ENCODE peak calls at places on chromosomes 7 and 10, in five cellular contexts. Y is tibial nerve, K is transverse colon, G is suprapubic skin, U is esophagus muscularis mucosa. O is an unnamed sample.

GRCh38 chr10:61163403-61163802 is 219.4 kb upstream of the RHOBTB1 start:
- DNase-seq in K (no peak), U (no peak), Y (no peak), G (no peak), O (no peak)

GRCh38 chr10:86349474-86349873 is 17.1 kb downstream of the GRID1 start:
- DNase-seq in K (no peak), Y (no peak), G (peak), U (no peak), O (no peak)

GRCh38 chr7:97722386-97722785 is 9.5 kb upstream of the TAC1 start:
- DNase-seq in Y (no peak), G (no peak), U (no peak), K (no peak), O (no peak)

GRCh38 chr7:157961731-157962457 is 625.1 kb downstream of the DNAJB6 start:
- DNase-seq in Y (no peak), K (no peak), G (no peak), U (no peak), O (no peak)

GRCh38 chr10:97498841-97499560 is at the start of gene UBTD1:
- DNase-seq in K (peak), Y (no peak), G (peak), U (no peak), O (peak)

GRCh38 chr10:70567603-70568002 is 34.9 kb downstream of the PRF1 start:
- DNase-seq in K (no peak), U (no peak), Y (no peak), G (no peak), O (peak)

GRCh38 chr7:18019562-18019961 is 8.1 kb downstream of the PRPS1L1 start:
- DNase-seq in Y (no peak), G (no peak), K (no peak), U (no peak), O (no peak)

GRCh38 chr7:1512781-1513656 is 8.8 kb upstream of the INTS1 start:
- DNase-seq in U (no peak), Y (peak), K (no peak), G (peak), O (peak)

GRCh38 chr10:86265877-86266259 is 100.7 kb downstream of the GRID1 start:
- DNase-seq in Y (no peak), K (no peak), G (no peak), U (no peak), O (peak)

GRCh38 chr7:74334026-74334425 is 44.8 kb downstream of the CLIP2 start:
- DNase-seq in Y (no peak), U (no peak), G (no peak), K (no peak), O (no peak)

GRCh38 chr10:109961181-109962001 is 38.1 kb upstream of the XPNPEP1 start:
- DNase-seq in G (no peak), U (no peak), Y (no peak), K (no peak), O (no peak)

GRCh38 chr7:43735403-43735801 is 6.1 kb upstream of the COA1 start:
- DNase-seq in Y (no peak), G (no peak), U (no peak), K (no peak), O (no peak)

GRCh38 chr10:100743626-100744135 is 1.7 kb upstream of the PAX2 start:
- DNase-seq in U (no peak), Y (no peak), G (no peak), K (peak), O (peak)

GRCh38 chr7:1886361-1887064 is 216.4 kb downstream of the ELFN1 start:
- DNase-seq in G (no peak), Y (no peak), U (no peak), K (no peak), O (no peak)

GRCh38 chr7:127835679-127836078 is 183.7 kb downstream of the SND1 start:
- DNase-seq in G (no peak), K (no peak), U (no peak), Y (no peak), O (no peak)

GRCh38 chr7:152709307-152710133 is 33.6 kb upstream of the XRCC2 start:
- DNase-seq in G (no peak), U (no peak), K (no peak), Y (no peak), O (no peak)

GRCh38 chr10:29208816-29209215 is 80.1 kb upstream of the LYZL1 start:
- DNase-seq in Y (no peak), G (no peak), K (no peak), U (no peak), O (no peak)

GRCh38 chr10:75532253-75532924 is 101.0 kb downstream of the LRMDA start:
- DNase-seq in G (no peak), Y (no peak), U (no peak), K (no peak), O (no peak)

GRCh38 chr10:24444337-24444736 is 235.4 kb downstream of the KIAA1217 start:
- DNase-seq in G (no peak), U (no peak), Y (no peak), K (no peak), O (no peak)

GRCh38 chr7:88279323-88279722 is 27.4 kb downstream of the STEAP4 start:
- DNase-seq in K (no peak), G (no peak), Y (no peak), U (no peak), O (no peak)

GRCh38 chr10:5234106-5234877 is 37.7 kb downstream of the AKR1C4 start:
- DNase-seq in Y (peak), G (no peak), U (no peak), K (peak), O (no peak)

GRCh38 chr7:131149429-131149774 is 178.3 kb upstream of the MKLN1 start:
- DNase-seq in U (no peak), K (no peak), G (no peak), Y (no peak), O (no peak)

GRCh38 chr10:22229756-22230330 is 12.0 kb upstream of the EBLN1 start:
- DNase-seq in U (no peak), G (no peak), Y (no peak), K (no peak), O (no peak)

GRCh38 chr7:1856966-1857441 is 186.9 kb downstream of the ELFN1 start:
- DNase-seq in U (no peak), G (peak), K (no peak), Y (no peak), O (peak)

GRCh38 chr7:100057006-100057405 is 7.4 kb downstream of the ZSCAN21 start:
- DNase-seq in U (no peak), G (no peak), K (no peak), Y (no peak), O (peak)

GRCh38 chr7:99976626-99977025 is 795 bp upstream of the AZGP1 start:
- DNase-seq in U (no peak), K (no peak), Y (no peak), G (no peak), O (no peak)

GRCh38 chr10:14904316-14904732 is 25.7 kb downstream of the SUV39H2 start:
- DNase-seq in Y (peak), U (no peak), G (no peak), K (no peak), O (no peak)

GRCh38 chr7:36811807-36812206 is 87.5 kb upstream of the AOAH start:
- DNase-seq in K (no peak), G (no peak), U (no peak), Y (no peak), O (no peak)

GRCh38 chr10:15405319-15405718 is 34.2 kb upstream of the FAM171A1 start:
- DNase-seq in U (no peak), K (no peak), G (no peak), Y (no peak), O (no peak)

GRCh38 chr10:78986419-78986818 is 82.3 kb upstream of the ZMIZ1 start:
- DNase-seq in K (no peak), G (no peak), U (no peak), Y (no peak), O (no peak)

GRCh38 chr10:59460601-59461000 is 98.3 kb upstream of the FAM13C start:
- DNase-seq in K (no peak), G (no peak), Y (no peak), U (no peak), O (no peak)

GRCh38 chr10:59470570-59470969 is 108.2 kb upstream of the FAM13C start:
- DNase-seq in G (no peak), U (no peak), Y (no peak), K (no peak), O (no peak)

GRCh38 chr10:59463909-59464308 is 101.6 kb upstream of the FAM13C start:
- DNase-seq in U (no peak), K (no peak), Y (no peak), G (no peak), O (no peak)

GRCh38 chr10:59464483-59464882 is 102.1 kb upstream of the FAM13C start:
- DNase-seq in G (no peak), Y (no peak), U (no peak), K (no peak), O (no peak)

DNA sequence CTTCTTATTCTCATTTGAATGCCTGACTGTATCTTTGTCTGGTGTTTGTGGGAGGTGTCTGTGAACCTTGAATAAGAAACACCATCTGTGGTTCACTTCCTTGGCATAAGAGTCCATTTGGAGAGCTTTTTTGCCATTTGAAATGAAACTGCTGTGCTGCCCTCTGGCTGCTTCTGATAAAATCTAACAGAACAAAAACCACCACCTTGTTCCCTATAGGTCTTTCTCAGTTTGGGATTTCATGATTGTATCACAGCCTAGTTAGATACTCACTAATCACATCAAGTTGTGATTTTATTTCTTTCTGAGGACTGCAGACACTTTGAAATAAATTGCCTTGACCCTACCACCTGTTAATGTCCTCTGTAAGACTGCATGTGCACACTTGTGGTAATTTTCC is 102.7 kb upstream of the FAM13C start:
- DNase-seq in K (no peak), U (no peak), Y (no peak), G (no peak), O (no peak)
- TF ChIP-seq POLR2A in K (no peak), U (no peak), Y (no peak), G (no peak), O (no peak)

GRCh38 chr10:127374074-127374680 is 174.9 kb upstream of the NPS start:
- DNase-seq in K (no peak), G (no peak), U (no peak), Y (no peak), O (no peak)

GRCh38 chr10:127376071-127376470 is 173.0 kb upstream of the NPS start:
- DNase-seq in G (no peak), U (no peak), K (no peak), Y (no peak), O (no peak)

GRCh38 chr10:127374901-127375300 is 174.2 kb upstream of the NPS start:
- DNase-seq in U (no peak), K (no peak), G (no peak), Y (no peak), O (no peak)

GRCh38 chr10:127375423-127375822 is 173.7 kb upstream of the NPS start:
- DNase-seq in K (no peak), G (no peak), U (no peak), Y (no peak), O (no peak)

DNA sequence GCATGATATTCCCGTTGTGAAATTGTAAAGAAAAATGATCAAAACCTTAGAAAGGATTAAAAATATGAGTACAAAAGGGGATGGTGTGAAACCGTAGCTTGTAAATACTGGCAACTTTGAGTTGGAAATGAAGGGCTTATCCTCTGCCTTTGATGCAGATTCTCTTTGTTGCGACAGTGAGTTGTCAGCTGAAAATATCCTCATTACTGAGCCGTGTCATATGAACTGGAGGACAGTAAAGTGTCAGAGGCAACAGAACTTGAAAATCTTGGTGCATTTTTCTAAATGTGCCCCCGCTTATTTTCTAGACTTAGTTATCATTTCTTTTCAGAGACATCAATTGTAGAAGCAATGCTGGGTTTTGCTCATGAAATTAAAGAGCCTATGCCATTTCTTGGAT is 170.5 kb upstream of the NPS start:
- DNase-seq in U (no peak), K (no peak), G (no peak), Y (no peak), O (no peak)
- TF ChIP-seq EP300 in U (no peak), K (no peak), G (no peak), Y (no peak), O (no peak)

DNA sequence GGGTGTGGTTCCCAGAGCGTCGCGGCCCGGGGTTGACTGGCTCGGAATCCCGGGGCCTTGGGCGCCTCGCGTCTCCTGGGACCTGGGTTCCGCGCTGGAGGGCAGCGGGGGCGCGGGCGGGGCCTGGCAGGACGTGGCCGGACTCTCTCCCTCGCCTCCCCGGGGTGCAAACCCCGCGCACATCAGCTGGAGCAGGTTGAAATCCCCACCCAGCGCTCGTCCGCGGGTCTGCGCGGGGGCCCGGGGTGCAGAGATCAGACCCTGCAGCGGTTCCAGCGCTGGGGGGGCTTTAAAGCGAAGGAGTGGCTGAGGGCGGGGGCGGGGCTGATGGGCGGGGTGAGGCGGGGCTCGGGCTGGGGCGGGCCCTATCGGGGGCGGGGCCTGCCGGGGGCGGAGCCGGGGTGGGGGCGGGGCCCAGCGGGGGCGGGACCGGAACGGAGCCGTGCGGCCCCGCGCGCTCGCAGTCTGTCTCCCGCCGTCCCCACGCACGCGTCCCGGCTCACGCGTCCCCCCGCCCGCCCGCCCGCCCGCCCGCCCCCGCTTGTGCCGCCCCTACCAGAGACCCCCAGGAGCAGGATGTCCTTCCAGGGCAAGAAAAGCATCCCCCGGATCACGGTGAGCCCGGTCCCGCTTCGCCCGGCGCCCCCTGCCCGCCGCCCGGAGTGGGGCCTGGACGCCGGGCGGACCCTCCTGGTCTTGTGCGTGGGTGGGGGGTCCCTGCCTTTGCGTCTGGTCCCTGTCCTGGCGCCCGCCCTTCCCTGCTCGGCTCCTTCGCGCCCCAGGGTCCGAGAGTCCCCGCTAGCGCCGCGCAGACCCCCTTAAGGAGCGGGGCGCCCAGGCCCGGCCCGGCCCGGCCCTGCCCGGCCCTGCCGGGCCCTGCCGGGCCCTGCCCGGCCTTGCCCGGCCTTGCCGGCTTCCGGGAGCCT is at the start of gene DPYSL4:
- DNase-seq in Y (no peak), K (no peak), U (no peak), G (no peak), O (no peak)
- TF ChIP-seq POLR2A in Y (no peak), K (no peak), U (no peak), G (no peak), O (no peak)

DNA sequence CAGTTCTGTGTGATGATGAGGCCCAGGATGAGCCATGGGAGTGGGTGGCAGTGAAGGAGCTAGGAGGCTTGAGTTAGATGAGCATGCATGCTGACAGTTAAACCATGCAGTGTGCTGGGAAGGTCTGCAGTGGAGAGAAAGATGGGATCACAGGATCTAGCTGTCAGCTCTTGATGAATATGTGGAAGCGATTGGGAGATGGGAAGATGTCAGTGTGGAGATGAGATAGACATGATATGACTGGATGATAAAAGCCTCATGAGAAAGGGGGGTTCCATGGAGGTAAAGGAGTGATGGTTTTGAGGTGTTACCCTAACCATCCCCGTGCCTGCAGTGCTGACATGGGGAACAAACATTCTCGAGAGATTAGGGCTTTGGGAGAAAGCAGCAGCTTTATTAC is 165.0 kb upstream of the CTBP2 start:
- DNase-seq in U (no peak), Y (no peak), G (no peak), K (no peak), O (no peak)
- TF ChIP-seq EP300 in U (no peak), Y (no peak), G (no peak), K (no peak), O (no peak)

DNA sequence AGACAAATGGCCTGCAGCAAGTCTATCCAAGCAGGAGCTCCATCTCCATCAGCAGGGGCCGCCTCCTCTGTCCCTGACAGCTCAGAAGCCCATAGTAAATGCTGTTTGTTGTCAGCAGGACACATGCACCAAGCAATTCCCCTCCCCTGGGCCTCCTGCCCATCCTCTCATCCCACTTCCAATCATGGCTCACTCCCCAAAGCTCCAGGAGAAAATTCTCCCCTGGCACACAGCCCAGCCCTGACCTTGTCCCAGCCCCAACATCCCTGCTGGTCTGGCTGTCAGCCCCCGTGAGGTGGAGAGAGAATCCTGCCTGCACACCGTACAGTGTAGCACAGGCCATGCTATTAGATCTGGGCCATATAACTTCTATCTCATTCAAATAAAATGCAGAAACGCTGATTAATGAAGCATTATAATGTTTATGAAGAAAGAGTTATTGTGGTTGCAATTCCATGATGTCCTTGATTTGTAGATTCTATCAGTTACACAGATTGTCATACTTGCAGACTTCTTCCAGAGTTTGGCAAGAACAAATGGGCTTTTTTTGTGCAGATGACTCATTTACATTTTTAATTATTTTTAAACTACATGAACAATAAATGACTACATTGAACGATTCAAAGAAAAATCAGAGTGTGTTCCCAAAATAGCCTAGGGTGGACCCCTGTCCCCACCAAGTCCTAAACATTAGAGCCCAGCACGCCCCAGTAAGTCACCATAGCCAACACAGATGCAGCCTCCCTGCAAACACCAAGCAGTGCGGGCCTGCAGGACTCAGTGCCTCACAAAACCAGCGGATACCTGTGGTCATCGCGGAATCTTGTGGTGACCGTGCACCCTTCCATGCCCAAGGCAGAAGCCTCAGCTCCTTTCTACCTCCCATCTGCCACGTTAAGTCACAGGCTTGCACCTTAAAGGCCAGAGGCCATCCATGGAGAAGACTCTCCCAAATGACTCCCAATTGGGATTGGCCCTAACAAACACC is 70.1 kb downstream of the COBL start:
- DNase-seq in K (no peak), G (no peak), U (no peak), Y (no peak), O (no peak)
- TF ChIP-seq POLR2A in K (no peak), G (no peak), U (no peak), Y (no peak), O (no peak)

DNA sequence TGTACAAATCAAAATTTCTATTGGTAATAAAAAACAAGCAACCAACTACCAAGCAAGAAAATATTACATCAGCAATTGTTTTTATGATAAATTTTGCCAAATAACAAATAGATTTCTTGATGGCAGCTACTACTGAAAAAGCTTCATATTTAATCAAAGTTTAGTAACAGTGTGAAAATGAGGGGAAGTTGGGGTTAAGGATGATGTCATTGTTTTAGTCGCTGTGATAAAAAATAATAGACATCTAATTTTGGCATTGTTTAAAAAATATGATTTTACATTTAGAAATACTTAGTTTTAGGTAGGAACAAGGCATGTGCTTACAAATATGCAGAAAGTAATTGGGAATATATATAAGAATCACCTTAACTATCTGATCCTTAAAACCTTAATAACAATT is 145.9 kb downstream of the CNTNAP2 start:
- DNase-seq in Y (no peak), G (no peak), K (no peak), U (no peak), O (no peak)
- TF ChIP-seq EP300 in Y (no peak), G (no peak), K (no peak), U (no peak), O (no peak)

GRCh38 chr10:32960022-32960421 is 2.0 kb upstream of the ITGB1 start:
- DNase-seq in K (no peak), Y (no peak), U (no peak), G (no peak), O (no peak)
- TF ChIP-seq POLR2A in K (no peak), Y (no peak), U (no peak), G (no peak), O (no peak)

O was measured in sigmoid colon.